ENCODE peak calls at places on chromosomes 12 and 14, in four cellular contexts. W is GM12891; O is right cardiac atrium; C is stimulated activated CD4-positive, alpha-beta T cell treated with anti-CD3 and anti-CD28 coated beads, Interleukin-4, amount 100 ng/mL, for 48 hours. E is an unnamed sample.

GRCh38 chr14:22271838-22272237 is 317.2 kb downstream of the DAD1 start:
- DNase-seq in W (no peak), O (no peak), C (no peak), E (no peak)

GRCh38 chr14:102317564-102318248 is 1.8 kb upstream of the ZNF839 start:
- DNase-seq in W (no peak), O (no peak), C (no peak), E (peak; percentile 13)

GRCh38 chr12:93763746-93764147 is 86.6 kb downstream of the CRADD start:
- DNase-seq in W (no peak), O (no peak), C (no peak), E (no peak)

GRCh38 chr14:79543966-79544365 is 667.3 kb downstream of the DIO2 start:
- DNase-seq in W (no peak), O (no peak), C (no peak), E (no peak)

GRCh38 chr12:102480401-102480800 is at the start of gene IGF1:
- DNase-seq in W (no peak), O (no peak), C (no peak), E (no peak)

GRCh38 chr14:104386281-104386841 is 193.2 kb upstream of the C14orf180 start:
- DNase-seq in W (no peak), O (no peak), C (no peak), E (no peak)

GRCh38 chr14:91374287-91374880 is 43.2 kb downstream of the CCDC88C start:
- DNase-seq in W (no peak), O (no peak), C (no peak), E (no peak)

GRCh38 chr12:107684990-107685359 is 624 bp upstream of the PWP1 start:
- DNase-seq in W (no peak), O (no peak), C (no peak), E (no peak)

GRCh38 chr14:99334277-99334676 is 62.3 kb upstream of the BCL11B start:
- DNase-seq in W (no peak), O (no peak), C (no peak), E (no peak)

GRCh38 chr12:119176267-119177055 is 2.3 kb upstream of the HSPB8 start:
- DNase-seq in W (no peak), O (peak; percentile 95), C (no peak), E (no peak)

GRCh38 chr12:5000658-5001390 is 42.9 kb upstream of the KCNA5 start:
- DNase-seq in W (no peak), O (no peak), C (no peak), E (no peak)

GRCh38 chr14:31229638-31230229 is 22.1 kb upstream of the HECTD1 start:
- DNase-seq in W (no peak), O (peak; percentile 82), C (no peak), E (no peak)

GRCh38 chr14:87628129-87628528 is 364.9 kb downstream of the GALC start:
- DNase-seq in W (no peak), O (peak; percentile 52), C (no peak), E (no peak)

GRCh38 chr12:11765817-11766794 is 116.6 kb downstream of the ETV6 start:
- DNase-seq in W (no peak), O (no peak), C (peak; percentile 51), E (peak; percentile 11)

GRCh38 chr12:99978152-99978551 is 6.6 kb downstream of the ANKS1B start:
- DNase-seq in W (no peak), O (no peak), C (no peak), E (no peak)

GRCh38 chr12:103965590-103966407 is at the start of gene TDG:
- DNase-seq in W (peak; percentile 85), O (peak; percentile 99), C (peak; percentile 95), E (peak; percentile 96)

GRCh38 chr14:103444837-103445524 is 59.8 kb downstream of the MARK3 start:
- DNase-seq in W (no peak), O (no peak), C (no peak), E (no peak)

GRCh38 chr14:53793790-53794560 is 162.7 kb downstream of the BMP4 start:
- DNase-seq in W (no peak), O (no peak), C (no peak), E (no peak)

GRCh38 chr12:43847427-43847826 is 11.5 kb downstream of the TMEM117 start:
- DNase-seq in W (no peak), O (no peak), C (no peak), E (no peak)

GRCh38 chr12:121494093-121494787 is 86.6 kb downstream of the KDM2B start:
- DNase-seq in W (no peak), O (peak; percentile 41), C (peak; percentile 66), E (peak; percentile 39)

GRCh38 chr14:103698380-103699260 is 16.6 kb downstream of the XRCC3 start:
- DNase-seq in W (no peak), O (no peak), C (no peak), E (no peak)

GRCh38 chr12:111268738-111269572 is 99.9 kb downstream of the PHETA1 start:
- DNase-seq in W (peak; percentile 36), O (no peak), C (peak; percentile 18), E (no peak)

GRCh38 chr12:89632778-89633177 is 75.9 kb downstream of the ATP2B1 start:
- DNase-seq in W (no peak), O (no peak), C (no peak), E (no peak)

GRCh38 chr14:104316723-104317499 is 178.5 kb downstream of the KIF26A start:
- DNase-seq in W (no peak), O (no peak), C (no peak), E (no peak)